ENCODE peak calls at places on chromosomes 13 and 19, in six cellular contexts. One of them, this sample, is unnamed.

GRCh38 chr19:6423499-6424189 is 967 bp downstream of the KHSRP start:
- DNase-seq in K562: peak
- DNase-seq in right atrium auricular region: peak
- DNase-seq in AG04450: no peak
- DNase-seq in prostate gland: no peak
- DNase-seq in brain microvascular endothelial cell: peak
- DNase-seq in this sample: peak

GRCh38 chr19:14686411-14686810 is 3.4 kb upstream of the ZNF333 start:
- DNase-seq in K562: peak
- DNase-seq in right atrium auricular region: no peak
- DNase-seq in AG04450: no peak
- DNase-seq in prostate gland: no peak
- DNase-seq in brain microvascular endothelial cell: no peak
- DNase-seq in this sample: peak

GRCh38 chr13:73715114-73715909 is 418.9 kb downstream of the KLF12 start:
- DNase-seq in K562: no peak
- DNase-seq in right atrium auricular region: no peak
- DNase-seq in AG04450: no peak
- DNase-seq in prostate gland: no peak
- DNase-seq in brain microvascular endothelial cell: no peak
- DNase-seq in this sample: no peak

GRCh38 chr13:60412909-60413616 is 16.0 kb downstream of the TDRD3 start:
- DNase-seq in K562: no peak
- DNase-seq in right atrium auricular region: no peak
- DNase-seq in AG04450: no peak
- DNase-seq in prostate gland: no peak
- DNase-seq in brain microvascular endothelial cell: no peak
- DNase-seq in this sample: no peak

GRCh38 chr13:24644051-24644450 is 36.2 kb upstream of the ATP12A start:
- DNase-seq in K562: no peak
- DNase-seq in right atrium auricular region: no peak
- DNase-seq in AG04450: no peak
- DNase-seq in prostate gland: no peak
- DNase-seq in brain microvascular endothelial cell: peak
- DNase-seq in this sample: peak

GRCh38 chr13:97946951-97947588 is 6.4 kb upstream of the IPO5 start:
- DNase-seq in K562: no peak
- DNase-seq in right atrium auricular region: no peak
- DNase-seq in AG04450: peak
- DNase-seq in prostate gland: no peak
- DNase-seq in brain microvascular endothelial cell: peak
- DNase-seq in this sample: peak

GRCh38 chr13:111283991-111284390 is 36.5 kb upstream of the TEX29 start:
- DNase-seq in K562: no peak
- DNase-seq in right atrium auricular region: no peak
- DNase-seq in AG04450: no peak
- DNase-seq in prostate gland: no peak
- DNase-seq in brain microvascular endothelial cell: no peak
- DNase-seq in this sample: no peak

GRCh38 chr19:48629599-48630288 is 7.4 kb downstream of the DBP start:
- DNase-seq in K562: peak
- DNase-seq in right atrium auricular region: peak
- DNase-seq in AG04450: no peak
- DNase-seq in prostate gland: no peak
- DNase-seq in brain microvascular endothelial cell: peak
- DNase-seq in this sample: no peak

GRCh38 chr13:83839158-83839557 is 43.1 kb downstream of the SLITRK1 start:
- DNase-seq in K562: no peak
- DNase-seq in right atrium auricular region: no peak
- DNase-seq in AG04450: no peak
- DNase-seq in prostate gland: no peak
- DNase-seq in brain microvascular endothelial cell: no peak
- DNase-seq in this sample: no peak

GRCh38 chr19:3409346-3410064 is 43.1 kb downstream of the NFIC start:
- DNase-seq in K562: no peak
- DNase-seq in right atrium auricular region: peak
- DNase-seq in AG04450: no peak
- DNase-seq in prostate gland: peak
- DNase-seq in brain microvascular endothelial cell: no peak
- DNase-seq in this sample: no peak

GRCh38 chr13:36310417-36311108 is 12.9 kb upstream of the CCDC169 start:
- DNase-seq in K562: peak
- DNase-seq in right atrium auricular region: no peak
- DNase-seq in AG04450: no peak
- DNase-seq in prostate gland: no peak
- DNase-seq in brain microvascular endothelial cell: peak
- DNase-seq in this sample: no peak

GRCh38 chr19:47650695-47651094 is 41.8 kb downstream of the BICRA start:
- DNase-seq in K562: no peak
- DNase-seq in right atrium auricular region: no peak
- DNase-seq in AG04450: no peak
- DNase-seq in prostate gland: no peak
- DNase-seq in brain microvascular endothelial cell: no peak
- DNase-seq in this sample: no peak

GRCh38 chr13:73090116-73090811 is 31.5 kb downstream of the KLF5 start:
- DNase-seq in K562: peak
- DNase-seq in right atrium auricular region: no peak
- DNase-seq in AG04450: peak
- DNase-seq in prostate gland: peak
- DNase-seq in brain microvascular endothelial cell: peak
- DNase-seq in this sample: peak

GRCh38 chr13:94968040-94968756 is 255.9 kb upstream of the SOX21 start:
- DNase-seq in K562: no peak
- DNase-seq in right atrium auricular region: no peak
- DNase-seq in AG04450: no peak
- DNase-seq in prostate gland: no peak
- DNase-seq in brain microvascular endothelial cell: no peak
- DNase-seq in this sample: no peak

GRCh38 chr13:50448535-50448981 is 394.9 kb downstream of the DLEU7 start:
- DNase-seq in K562: no peak
- DNase-seq in right atrium auricular region: no peak
- DNase-seq in AG04450: no peak
- DNase-seq in prostate gland: no peak
- DNase-seq in brain microvascular endothelial cell: no peak
- DNase-seq in this sample: no peak

GRCh38 chr19:45782820-45783785 is 813 bp upstream of the DMPK start:
- DNase-seq in K562: no peak
- DNase-seq in right atrium auricular region: peak
- DNase-seq in AG04450: no peak
- DNase-seq in prostate gland: peak
- DNase-seq in brain microvascular endothelial cell: peak
- DNase-seq in this sample: peak

GRCh38 chr19:6639439-6639838 is 30.5 kb downstream of the TNFSF14 start:
- DNase-seq in K562: peak
- DNase-seq in right atrium auricular region: no peak
- DNase-seq in AG04450: no peak
- DNase-seq in prostate gland: no peak
- DNase-seq in brain microvascular endothelial cell: peak
- DNase-seq in this sample: no peak

GRCh38 chr13:113548171-113548641 is 36.3 kb upstream of the TFDP1 start:
- DNase-seq in K562: no peak
- DNase-seq in right atrium auricular region: no peak
- DNase-seq in AG04450: no peak
- DNase-seq in prostate gland: no peak
- DNase-seq in brain microvascular endothelial cell: no peak
- DNase-seq in this sample: peak

GRCh38 chr19:41689993-41690800 is 2.1 kb upstream of the CEACAM7 start:
- DNase-seq in K562: no peak
- DNase-seq in right atrium auricular region: peak
- DNase-seq in AG04450: no peak
- DNase-seq in prostate gland: no peak
- DNase-seq in brain microvascular endothelial cell: no peak
- DNase-seq in this sample: no peak

GRCh38 chr13:21359855-21360254 is 99.2 kb downstream of the ZDHHC20 start:
- DNase-seq in K562: no peak
- DNase-seq in right atrium auricular region: no peak
- DNase-seq in AG04450: no peak
- DNase-seq in prostate gland: no peak
- DNase-seq in brain microvascular endothelial cell: no peak
- DNase-seq in this sample: no peak

GRCh38 chr19:43759515-43759914 is 4.8 kb upstream of the SMG9 start:
- DNase-seq in K562: peak
- DNase-seq in right atrium auricular region: no peak
- DNase-seq in AG04450: no peak
- DNase-seq in prostate gland: no peak
- DNase-seq in brain microvascular endothelial cell: peak
- DNase-seq in this sample: peak

DNA sequence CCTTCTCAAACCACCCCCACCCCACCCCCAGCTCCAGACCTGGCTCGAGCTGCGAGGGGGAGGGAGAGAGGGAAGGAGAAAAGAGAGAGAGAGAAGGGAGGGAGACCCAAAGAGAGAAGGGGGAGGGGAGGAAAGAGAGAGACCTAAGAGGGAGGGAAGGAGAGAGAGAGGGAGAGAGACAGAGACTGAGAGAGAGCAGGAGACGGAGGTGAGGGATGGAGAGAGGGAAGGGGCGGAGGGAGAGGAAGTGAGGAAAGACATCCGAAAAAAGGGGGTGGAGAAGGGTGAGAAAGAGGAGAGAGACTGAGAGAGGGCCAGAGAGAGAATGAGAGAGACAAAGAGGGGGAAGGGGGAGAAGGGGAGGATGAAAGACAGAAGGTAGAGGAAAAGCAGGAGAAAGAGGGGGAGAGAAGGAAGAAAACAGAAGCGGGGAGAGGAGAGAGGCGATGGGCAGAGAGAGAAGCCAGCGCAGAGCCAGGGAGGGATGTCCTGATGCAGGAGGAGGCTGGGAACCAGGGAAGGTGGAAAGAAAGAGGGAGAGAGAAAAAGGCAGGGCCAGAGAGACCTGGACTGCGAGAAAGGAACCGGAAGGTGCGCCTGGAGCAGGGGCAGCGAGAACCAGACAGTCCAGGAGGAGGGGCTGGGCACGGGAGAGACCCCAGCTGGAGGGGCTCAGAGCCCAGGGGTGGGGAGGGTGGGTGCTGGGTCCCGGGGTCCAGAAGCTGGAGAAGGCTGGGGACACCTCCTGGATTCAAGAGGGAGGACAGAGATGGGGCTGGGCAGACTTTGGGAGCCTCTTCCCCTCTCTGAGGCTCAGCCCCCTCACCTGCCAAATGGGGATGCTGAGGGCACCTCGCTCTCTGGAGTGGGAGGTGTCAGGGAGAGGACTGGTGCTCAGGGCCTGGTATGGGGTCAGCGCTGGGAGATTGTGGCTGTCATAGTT is 1.7 kb upstream of the SPACA6 start:
- DNase-seq in K562: no peak
- DNase-seq in right atrium auricular region: peak
- DNase-seq in AG04450: no peak
- DNase-seq in prostate gland: no peak
- DNase-seq in brain microvascular endothelial cell: no peak
- DNase-seq in this sample: peak
- H3K4me3 ChIP-seq in K562: peak
- H3K4me3 ChIP-seq in right atrium auricular region: peak
- H3K4me3 ChIP-seq in AG04450: peak
- H3K4me3 ChIP-seq in prostate gland: peak
- H3K4me3 ChIP-seq in brain microvascular endothelial cell: peak
- H3K4me3 ChIP-seq in this sample: peak

DNA sequence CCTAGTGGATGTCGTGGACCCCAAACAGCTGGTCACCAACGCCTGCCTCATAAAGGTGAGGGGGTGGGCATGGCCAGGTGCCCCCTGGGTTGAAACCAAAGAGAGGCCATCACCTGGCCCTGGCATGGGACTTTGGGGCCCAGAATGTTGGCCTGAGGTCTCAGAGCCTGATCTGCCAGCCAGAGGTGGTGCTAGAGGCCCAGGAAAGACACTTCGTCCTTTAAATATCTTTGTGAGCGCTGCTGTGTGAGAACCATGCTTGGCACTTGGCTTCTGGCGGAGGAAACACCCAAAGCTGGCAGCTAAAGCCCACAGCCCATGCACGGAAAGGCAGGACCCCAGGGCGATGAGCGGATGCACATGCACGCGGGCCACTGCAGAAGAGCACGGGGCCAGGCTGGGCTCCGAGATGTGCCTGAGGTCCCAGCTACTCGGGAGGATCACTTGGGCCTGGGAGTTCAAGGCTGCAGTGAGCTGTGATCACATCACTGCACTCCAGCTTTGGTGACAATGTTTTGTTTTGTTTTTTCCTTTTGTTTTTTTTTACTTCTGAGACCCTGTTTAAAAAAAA is 4.3 kb upstream of the ADM5 start:
- DNase-seq in K562: no peak
- DNase-seq in right atrium auricular region: no peak
- DNase-seq in AG04450: no peak
- DNase-seq in prostate gland: no peak
- DNase-seq in brain microvascular endothelial cell: no peak
- DNase-seq in this sample: no peak
- TF ChIP-seq CTCF in K562: no peak
- TF ChIP-seq CTCF in right atrium auricular region: peak
- TF ChIP-seq CTCF in AG04450: no peak
- TF ChIP-seq CTCF in prostate gland: no peak
- TF ChIP-seq CTCF in brain microvascular endothelial cell: peak
- TF ChIP-seq CTCF in this sample: no peak

GRCh38 chr13:108215428-108215827 is at the start of gene LIG4:
- DNase-seq in K562: peak
- DNase-seq in right atrium auricular region: peak
- DNase-seq in AG04450: peak
- DNase-seq in prostate gland: peak
- DNase-seq in brain microvascular endothelial cell: peak
- DNase-seq in this sample: peak

GRCh38 chr13:108213946-108214345 is 1.4 kb downstream of the LIG4 start:
- DNase-seq in K562: no peak
- DNase-seq in right atrium auricular region: no peak
- DNase-seq in AG04450: no peak
- DNase-seq in prostate gland: no peak
- DNase-seq in brain microvascular endothelial cell: no peak
- DNase-seq in this sample: peak

GRCh38 chr13:108218044-108218974 is at the start of gene ABHD13:
- DNase-seq in K562: peak
- DNase-seq in right atrium auricular region: peak
- DNase-seq in AG04450: peak
- DNase-seq in prostate gland: peak
- DNase-seq in brain microvascular endothelial cell: peak
- DNase-seq in this sample: peak

GRCh38 chr13:108214511-108215383 is 589 bp downstream of the LIG4 start:
- DNase-seq in K562: no peak
- DNase-seq in right atrium auricular region: no peak
- DNase-seq in AG04450: no peak
- DNase-seq in prostate gland: no peak
- DNase-seq in brain microvascular endothelial cell: no peak
- DNase-seq in this sample: no peak

GRCh38 chr13:108212901-108213300 is 2.4 kb downstream of the LIG4 start:
- DNase-seq in K562: no peak
- DNase-seq in right atrium auricular region: no peak
- DNase-seq in AG04450: no peak
- DNase-seq in prostate gland: no peak
- DNase-seq in brain microvascular endothelial cell: no peak
- DNase-seq in this sample: no peak
- H3K4me3 ChIP-seq in K562: no peak
- H3K4me3 ChIP-seq in right atrium auricular region: no peak
- H3K4me3 ChIP-seq in AG04450: no peak
- H3K4me3 ChIP-seq in prostate gland: no peak
- H3K4me3 ChIP-seq in brain microvascular endothelial cell: no peak
- H3K4me3 ChIP-seq in this sample: no peak

DNA sequence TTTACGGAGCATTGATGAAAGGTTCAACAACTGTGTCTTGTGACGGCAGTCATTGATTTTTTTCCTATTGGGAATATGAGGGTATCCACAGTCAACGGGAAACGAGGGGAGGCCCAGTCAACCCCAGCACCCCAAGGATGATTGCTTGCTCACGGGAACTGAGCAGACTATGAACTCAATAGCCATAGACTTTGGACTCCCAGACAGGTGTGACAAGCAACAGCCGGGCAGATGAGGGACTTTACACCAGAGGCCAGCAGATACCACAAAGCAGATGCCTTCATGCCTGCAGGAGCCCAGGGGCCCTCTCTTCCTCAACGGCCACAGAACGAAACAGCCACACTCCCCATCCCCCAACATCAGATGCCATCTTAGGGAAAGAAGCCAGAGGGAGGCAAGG is 80.3 kb upstream of the FLT1 start:
- DNase-seq in K562: peak
- DNase-seq in right atrium auricular region: no peak
- DNase-seq in AG04450: no peak
- DNase-seq in prostate gland: no peak
- DNase-seq in brain microvascular endothelial cell: no peak
- DNase-seq in this sample: no peak
- TF ChIP-seq CTCF in K562: no peak
- TF ChIP-seq CTCF in right atrium auricular region: no peak
- TF ChIP-seq CTCF in AG04450: no peak
- TF ChIP-seq CTCF in prostate gland: no peak
- TF ChIP-seq CTCF in brain microvascular endothelial cell: no peak
- TF ChIP-seq CTCF in this sample: no peak

This sample was measured in cardiac fibroblast.